ENCODE peak calls at places on chromosomes 4 and X, in four cellular contexts. One of them, this sample, is unnamed.

GRCh38 chrX:24396236-24396929 is 35.9 kb downstream of the SUPT20HL1 start:
- DNase-seq in PC-3: peak
- DNase-seq in ovary: no peak
- DNase-seq in astrocyte of the spinal cord: peak
- DNase-seq in this sample: peak

GRCh38 chr4:25350561-25350960 is 26.5 kb upstream of the ANAPC4 start:
- DNase-seq in PC-3: no peak
- DNase-seq in ovary: no peak
- DNase-seq in astrocyte of the spinal cord: no peak
- DNase-seq in this sample: no peak

GRCh38 chr4:128574706-128575105 is 234.8 kb upstream of the JADE1 start:
- DNase-seq in PC-3: peak
- DNase-seq in ovary: peak
- DNase-seq in astrocyte of the spinal cord: peak
- DNase-seq in this sample: peak

GRCh38 chrX:44223150-44223549 is 120.3 kb downstream of the EFHC2 start:
- DNase-seq in PC-3: peak
- DNase-seq in ovary: peak
- DNase-seq in astrocyte of the spinal cord: peak
- DNase-seq in this sample: peak

GRCh38 chr4:154344686-154345085 is 146.9 kb downstream of the DCHS2 start:
- DNase-seq in PC-3: peak
- DNase-seq in ovary: no peak
- DNase-seq in astrocyte of the spinal cord: no peak
- DNase-seq in this sample: no peak

GRCh38 chr4:185504098-185505047 is 30.9 kb downstream of the PDLIM3 start:
- DNase-seq in PC-3: peak
- DNase-seq in ovary: peak
- DNase-seq in astrocyte of the spinal cord: peak
- DNase-seq in this sample: peak

GRCh38 chr4:2934077-2934812 is 29.0 kb downstream of the NOP14 start:
- DNase-seq in PC-3: peak
- DNase-seq in ovary: peak
- DNase-seq in astrocyte of the spinal cord: peak
- DNase-seq in this sample: peak

GRCh38 chrX:118726887-118727685 is at the start of gene IL13RA1:
- DNase-seq in PC-3: peak
- DNase-seq in ovary: peak
- DNase-seq in astrocyte of the spinal cord: peak
- DNase-seq in this sample: peak

GRCh38 chr4:95466791-95467190 is 82.0 kb downstream of the UNC5C start:
- DNase-seq in PC-3: peak
- DNase-seq in ovary: no peak
- DNase-seq in astrocyte of the spinal cord: no peak
- DNase-seq in this sample: peak

GRCh38 chrX:1336331-1337143 is at the start of gene IL3RA:
- DNase-seq in PC-3: no peak
- DNase-seq in ovary: no peak
- DNase-seq in astrocyte of the spinal cord: no peak
- DNase-seq in this sample: peak

GRCh38 chrX:12330841-12331240 is 192.6 kb downstream of the FRMPD4 start:
- DNase-seq in PC-3: no peak
- DNase-seq in ovary: no peak
- DNase-seq in astrocyte of the spinal cord: no peak
- DNase-seq in this sample: no peak

GRCh38 chr4:30950737-30951136 is 230.6 kb downstream of the PCDH7 start:
- DNase-seq in PC-3: peak
- DNase-seq in ovary: no peak
- DNase-seq in astrocyte of the spinal cord: no peak
- DNase-seq in this sample: no peak

GRCh38 chr4:8533274-8533865 is 46.8 kb upstream of the GPR78 start:
- DNase-seq in PC-3: no peak
- DNase-seq in ovary: no peak
- DNase-seq in astrocyte of the spinal cord: no peak
- DNase-seq in this sample: no peak

GRCh38 chr4:8536467-8536866 is 43.7 kb upstream of the GPR78 start:
- DNase-seq in PC-3: no peak
- DNase-seq in ovary: no peak
- DNase-seq in astrocyte of the spinal cord: no peak
- DNase-seq in this sample: no peak

GRCh38 chr4:8534129-8534528 is 46.1 kb upstream of the GPR78 start:
- DNase-seq in PC-3: peak
- DNase-seq in ovary: peak
- DNase-seq in astrocyte of the spinal cord: peak
- DNase-seq in this sample: peak

GRCh38 chr4:8532245-8532781 is 47.9 kb upstream of the GPR78 start:
- DNase-seq in PC-3: peak
- DNase-seq in ovary: no peak
- DNase-seq in astrocyte of the spinal cord: no peak
- DNase-seq in this sample: no peak

DNA sequence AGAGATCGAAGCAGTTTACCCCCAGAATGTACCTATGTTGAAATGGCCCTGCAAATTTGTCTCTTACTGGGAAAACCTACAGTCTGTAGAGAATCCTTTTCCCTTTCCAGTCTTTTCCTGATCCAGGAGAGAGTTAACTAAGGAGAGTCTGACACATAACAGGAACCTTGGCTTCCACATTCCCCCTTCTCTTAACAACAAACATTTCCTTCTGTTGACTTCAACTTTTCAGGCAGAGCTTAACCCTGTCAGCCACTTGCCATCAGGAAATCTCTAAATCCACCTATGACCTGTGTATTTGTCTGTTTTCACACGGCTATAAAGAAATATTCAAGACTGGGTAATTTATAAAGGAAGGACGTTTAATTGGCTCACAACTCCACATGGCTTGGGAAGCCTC is 45.6 kb upstream of the GPR78 start:
- DNase-seq in PC-3: no peak
- DNase-seq in ovary: no peak
- DNase-seq in astrocyte of the spinal cord: no peak
- DNase-seq in this sample: no peak
- H3K4me3 ChIP-seq in PC-3: peak
- H3K4me3 ChIP-seq in ovary: no peak
- H3K4me3 ChIP-seq in astrocyte of the spinal cord: no peak
- H3K4me3 ChIP-seq in this sample: no peak

GRCh38 chrX:109049903-109050302 is 313.5 kb upstream of the IRS4 start:
- DNase-seq in PC-3: no peak
- DNase-seq in ovary: no peak
- DNase-seq in astrocyte of the spinal cord: no peak
- DNase-seq in this sample: no peak
- TF ChIP-seq CTCF in PC-3: no peak
- TF ChIP-seq CTCF in ovary: no peak
- TF ChIP-seq CTCF in astrocyte of the spinal cord: peak
- TF ChIP-seq CTCF in this sample: peak

DNA sequence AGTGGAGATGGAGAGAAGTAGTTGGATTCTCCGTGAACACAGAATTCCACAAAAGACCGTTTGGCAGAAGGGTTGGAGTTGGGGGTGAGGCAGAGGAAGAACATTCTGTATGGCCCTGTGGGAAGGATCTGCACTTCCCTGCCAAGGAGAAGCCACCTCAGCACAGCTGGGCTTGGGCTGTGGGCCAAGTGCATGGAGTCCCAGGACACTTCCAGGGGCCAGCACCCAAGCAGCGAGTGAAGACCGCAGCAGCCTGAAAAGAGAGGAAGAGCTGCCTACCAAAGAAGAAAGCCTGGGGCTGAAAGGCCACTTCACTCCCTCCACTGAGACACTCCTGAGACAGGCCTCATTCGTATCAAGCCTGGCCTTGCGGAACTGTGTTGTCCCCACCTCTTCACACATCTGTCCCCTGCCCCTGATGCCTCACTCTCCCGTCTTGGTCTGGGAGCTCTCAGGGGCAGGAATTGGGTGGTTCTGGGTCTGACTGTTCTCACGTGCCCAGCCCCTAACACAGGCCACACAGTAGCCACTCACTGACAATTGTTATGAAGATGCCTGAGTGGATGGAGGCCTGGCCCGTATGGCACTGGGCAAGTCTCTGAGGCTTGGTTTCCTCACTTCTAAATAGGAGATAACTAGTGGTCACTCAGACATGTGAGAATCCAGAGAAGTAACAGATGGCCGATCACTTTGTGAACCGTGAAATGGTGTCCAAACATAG is 3.3 kb upstream of the AWAT2 start:
- DNase-seq in PC-3: no peak
- DNase-seq in ovary: no peak
- DNase-seq in astrocyte of the spinal cord: no peak
- DNase-seq in this sample: no peak
- H3K4me3 ChIP-seq in PC-3: no peak
- H3K4me3 ChIP-seq in ovary: no peak
- H3K4me3 ChIP-seq in astrocyte of the spinal cord: no peak
- H3K4me3 ChIP-seq in this sample: no peak

GRCh38 chr4:16278178-16278577 is 51.9 kb upstream of the TAPT1 start:
- DNase-seq in PC-3: no peak
- DNase-seq in ovary: no peak
- DNase-seq in astrocyte of the spinal cord: no peak
- DNase-seq in this sample: peak
- TF ChIP-seq CTCF in PC-3: peak
- TF ChIP-seq CTCF in ovary: no peak
- TF ChIP-seq CTCF in astrocyte of the spinal cord: peak
- TF ChIP-seq CTCF in this sample: peak

GRCh38 chr4:98773638-98774037 is 115.2 kb upstream of the TSPAN5 start:
- DNase-seq in PC-3: no peak
- DNase-seq in ovary: no peak
- DNase-seq in astrocyte of the spinal cord: no peak
- DNase-seq in this sample: no peak
- H3K4me3 ChIP-seq in PC-3: no peak
- H3K4me3 ChIP-seq in ovary: no peak
- H3K4me3 ChIP-seq in astrocyte of the spinal cord: no peak
- H3K4me3 ChIP-seq in this sample: no peak